ENCODE peak calls at places on chromosomes 6 and 20, in six cellular contexts. Y is osteoblast, X is fibroblast of mammary gland, E is A549, N is RWPE1, J is neural crest cell. F is an unnamed sample.

GRCh38 chr6:155142902-155143609 is 120.8 kb upstream of the CLDN20 start:
- DNase-seq in E (no peak), X (peak), J (no peak), Y (no peak), N (no peak), F (no peak)

GRCh38 chr20:46304361-46304760 is 3.9 kb downstream of the CDH22 start:
- DNase-seq in N (no peak), Y (peak), J (no peak), X (no peak), E (no peak), F (no peak)

GRCh38 chr6:18883851-18884250 is 496.7 kb downstream of the RNF144B start:
- DNase-seq in X (no peak), E (no peak), Y (no peak), J (no peak), N (no peak), F (no peak)

GRCh38 chr6:113857565-113858066 is 471 bp downstream of the MARCKS start:
- DNase-seq in E (peak), N (peak), X (no peak), J (no peak), Y (peak), F (no peak)

GRCh38 chr6:62889240-62889639 is 322.0 kb upstream of the FKBP1C start:
- DNase-seq in N (no peak), J (no peak), E (no peak), Y (no peak), X (no peak), F (no peak)

GRCh38 chr6:164982389-164982788 is 327.0 kb downstream of the C6orf118 start:
- DNase-seq in X (no peak), E (no peak), Y (peak), N (peak), J (no peak), F (no peak)

GRCh38 chr6:6918216-6918983 is 189.4 kb upstream of the RREB1 start:
- DNase-seq in N (peak), E (no peak), X (peak), J (no peak), Y (no peak), F (no peak)

GRCh38 chr20:11753155-11753554 is 164.5 kb upstream of the BTBD3 start:
- DNase-seq in J (no peak), N (no peak), E (no peak), Y (no peak), X (no peak), F (no peak)

GRCh38 chr6:158877716-158878115 is 58.5 kb upstream of the EZR start:
- DNase-seq in N (no peak), X (no peak), J (no peak), Y (no peak), E (no peak), F (no peak)

GRCh38 chr20:58513580-58514285 is 1.5 kb downstream of the APCDD1L start:
- DNase-seq in N (no peak), X (no peak), Y (no peak), E (no peak), J (no peak), F (no peak)

GRCh38 chr20:48723308-48724264 is 104.2 kb downstream of the PREX1 start:
- DNase-seq in Y (no peak), X (no peak), E (no peak), J (no peak), N (no peak), F (no peak)

GRCh38 chr20:29410805-29411457 is 1846.5 kb upstream of the DEFB115 start:
- DNase-seq in Y (no peak), E (no peak), J (no peak), X (no peak), N (no peak), F (no peak)

GRCh38 chr20:49948809-49949507 is 12.8 kb downstream of the RNF114 start:
- DNase-seq in J (no peak), N (no peak), E (no peak), Y (peak), X (peak), F (no peak)

GRCh38 chr6:15663057-15663638 is 320 bp upstream of the DTNBP1 start:
- DNase-seq in E (peak), Y (peak), J (no peak), N (peak), X (peak), F (peak)

GRCh38 chr20:52493177-52493711 is 301.7 kb upstream of the ZFP64 start:
- DNase-seq in Y (no peak), N (no peak), X (peak), J (no peak), E (no peak), F (no peak)

GRCh38 chr20:2401527-2401926 is 20.8 kb downstream of the TGM6 start:
- DNase-seq in N (no peak), E (no peak), J (no peak), Y (no peak), X (no peak), F (no peak)

GRCh38 chr20:2403291-2404052 is 22.8 kb downstream of the TGM6 start:
- DNase-seq in X (no peak), E (no peak), N (no peak), J (no peak), Y (peak), F (no peak)

GRCh38 chr20:2399390-2399789 is 18.7 kb downstream of the TGM6 start:
- DNase-seq in X (no peak), J (no peak), N (no peak), Y (peak), E (no peak), F (no peak)

GRCh38 chr20:2400290-2400689 is 19.6 kb downstream of the TGM6 start:
- DNase-seq in J (no peak), Y (peak), E (no peak), X (no peak), N (no peak), F (no peak)

DNA sequence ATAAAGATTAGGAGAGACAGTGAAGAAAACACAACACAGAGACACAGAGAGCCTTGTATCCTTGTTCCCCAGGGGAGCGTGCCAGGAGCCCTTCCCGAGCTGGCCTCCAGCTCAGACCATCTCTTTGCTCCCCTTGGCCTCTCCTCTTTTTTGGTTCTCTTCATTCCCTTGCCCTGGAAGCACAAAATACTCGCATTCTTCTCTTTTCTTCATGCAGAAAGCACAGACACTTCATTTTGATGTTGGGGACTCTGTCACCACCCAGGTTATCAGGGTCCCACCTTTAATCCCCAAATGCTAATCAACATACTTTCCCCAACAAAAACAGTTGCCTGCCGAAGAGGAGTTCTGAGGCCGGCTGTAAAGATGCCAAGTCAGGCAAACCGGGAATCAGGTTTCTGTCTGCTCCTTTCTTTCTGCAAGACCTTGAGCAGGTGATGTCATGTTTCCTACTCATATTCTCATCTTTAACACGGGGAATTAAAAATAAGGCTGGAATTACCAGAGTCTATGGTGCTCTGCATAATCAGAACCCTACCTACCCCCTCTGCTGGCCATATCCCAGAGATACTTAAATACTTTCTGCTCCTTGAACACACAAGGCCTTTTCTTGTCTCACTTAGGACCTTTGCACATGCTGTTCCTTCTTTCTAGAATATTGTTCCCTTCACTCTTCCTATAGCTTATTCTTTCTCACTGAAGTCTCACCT is 21.7 kb downstream of the TGM6 start:
- DNase-seq in X (peak), N (peak), Y (peak), E (peak), J (no peak), F (no peak)
- TF ChIP-seq CTCF in X (peak), N (peak), Y (peak), E (peak), J (peak), F (no peak)

DNA sequence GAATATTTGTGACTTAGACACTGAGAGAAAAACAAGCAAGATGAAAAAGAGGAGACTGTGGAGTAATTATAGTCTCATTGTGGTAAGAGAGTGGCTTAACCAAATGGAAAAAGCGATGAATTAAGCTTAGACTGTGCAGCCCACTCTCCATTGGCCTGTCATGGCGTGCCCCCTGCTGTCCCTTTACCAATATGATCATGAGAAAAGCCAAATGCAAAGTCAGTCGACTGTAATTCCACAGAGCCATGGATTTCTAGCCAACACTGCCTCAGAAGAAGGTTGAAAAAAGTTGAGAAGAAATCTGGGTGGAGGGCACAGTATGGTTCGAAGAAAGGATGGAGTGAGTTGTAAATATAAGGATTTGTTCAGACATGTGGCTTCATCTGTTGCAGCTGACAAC is 251.3 kb downstream of the DOK5 start:
- DNase-seq in X (no peak), N (no peak), J (no peak), E (no peak), Y (no peak), F (no peak)
- TF ChIP-seq CTCF in X (no peak), N (no peak), J (no peak), E (no peak), Y (no peak), F (peak)

GRCh38 chr6:109939654-109940053 is 38.5 kb upstream of the GPR6 start:
- DNase-seq in X (peak), Y (no peak), E (no peak), J (no peak), N (no peak), F (no peak)
- TF ChIP-seq CTCF in X (no peak), Y (no peak), E (no peak), J (no peak), N (no peak), F (no peak)

GRCh38 chr20:10547276-10548114 is 112.4 kb downstream of the SLX4IP start:
- DNase-seq in E (no peak), X (peak), Y (no peak), J (no peak), N (no peak), F (no peak)
- TF ChIP-seq CTCF in E (no peak), X (no peak), Y (no peak), J (no peak), N (no peak), F (no peak)

GRCh38 chr6:147651249-147652063 is 143.0 kb downstream of the SAMD5 start:
- DNase-seq in E (no peak), Y (no peak), N (no peak), J (no peak), X (peak), F (no peak)
- TF ChIP-seq CTCF in E (no peak), Y (no peak), N (no peak), J (no peak), X (peak), F (peak)

GRCh38 chr6:98747246-98747645 is 87.1 kb upstream of the POU3F2 start:
- DNase-seq in X (no peak), J (no peak), Y (no peak), E (no peak), N (no peak), F (no peak)
- TF ChIP-seq CTCF in X (no peak), J (no peak), Y (no peak), E (no peak), N (no peak), F (no peak)

GRCh38 chr6:42068872-42069522 is 18.7 kb downstream of the TAF8 start:
- DNase-seq in Y (no peak), N (no peak), X (no peak), E (no peak), J (no peak), F (no peak)
- TF ChIP-seq CTCF in Y (no peak), N (no peak), X (no peak), E (no peak), J (no peak), F (no peak)

GRCh38 chr6:5606546-5606945 is 345.2 kb downstream of the FARS2 start:
- DNase-seq in N (no peak), J (no peak), E (no peak), Y (no peak), X (no peak), F (no peak)

DNA sequence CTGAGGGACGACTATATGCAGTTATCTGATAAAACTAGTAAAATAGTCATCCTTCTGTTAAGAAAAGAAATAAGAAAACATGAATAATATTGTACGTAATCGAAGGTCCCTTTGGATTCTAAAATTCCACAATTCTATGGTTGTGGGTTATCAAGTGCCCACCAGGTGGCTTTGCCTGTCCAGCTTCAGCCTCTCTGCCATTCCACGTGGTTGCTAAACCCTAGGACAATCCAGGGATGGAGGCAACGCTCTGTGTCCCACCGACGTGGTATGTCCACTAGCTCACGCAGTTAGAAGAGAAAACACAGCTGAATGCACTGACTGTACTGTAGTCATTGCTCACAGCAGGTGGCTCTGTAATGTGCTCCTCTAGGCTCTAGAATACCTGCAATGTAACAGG is 349.3 kb downstream of the FARS2 start:
- DNase-seq in Y (no peak), J (no peak), X (no peak), E (no peak), N (no peak), F (no peak)
- TF ChIP-seq CTCF in Y (no peak), J (no peak), X (no peak), E (no peak), N (no peak), F (no peak)

F was measured in D721Med.